ENCODE peak calls at places on chromosomes 3 and 15, in eight cellular contexts. One of them, this sample, is unnamed.
A peak's percentile ranks its signal among the peaks of the same experiment; 100 is the strongest.

GRCh38 chr3:119145500-119146167 is at the start of gene TEX55:
- DNase-seq in GM10248: peak; percentile 63
- DNase-seq in stimulated activated CD4-positive, alpha-beta T cell treated with anti-CD3 and anti-CD28 coated beads, TNF-alpha, amount 100 ng/mL, for 4 hours: no peak
- DNase-seq in cortex of kidney: no peak
- DNase-seq in glutamatergic neuron: no peak
- DNase-seq in central memory CD4-positive, alpha-beta T cell: no peak
- DNase-seq in HuH-7.5: peak; percentile 49
- DNase-seq in endodermal cell: peak; percentile 80
- DNase-seq in this sample: no peak

GRCh38 chr3:188671941-188672340 is 499.8 kb upstream of the TPRG1 start:
- DNase-seq in GM10248: no peak
- DNase-seq in stimulated activated CD4-positive, alpha-beta T cell treated with anti-CD3 and anti-CD28 coated beads, TNF-alpha, amount 100 ng/mL, for 4 hours: no peak
- DNase-seq in cortex of kidney: no peak
- DNase-seq in glutamatergic neuron: no peak
- DNase-seq in central memory CD4-positive, alpha-beta T cell: no peak
- DNase-seq in HuH-7.5: no peak
- DNase-seq in endodermal cell: no peak
- DNase-seq in this sample: no peak

GRCh38 chr15:67786646-67787045 is 38.7 kb upstream of the SKOR1 start:
- DNase-seq in GM10248: no peak
- DNase-seq in stimulated activated CD4-positive, alpha-beta T cell treated with anti-CD3 and anti-CD28 coated beads, TNF-alpha, amount 100 ng/mL, for 4 hours: no peak
- DNase-seq in cortex of kidney: no peak
- DNase-seq in glutamatergic neuron: no peak
- DNase-seq in central memory CD4-positive, alpha-beta T cell: no peak
- DNase-seq in HuH-7.5: no peak
- DNase-seq in endodermal cell: no peak
- DNase-seq in this sample: no peak

GRCh38 chr3:158152186-158152585 is 42.3 kb downstream of the RSRC1 start:
- DNase-seq in GM10248: no peak
- DNase-seq in stimulated activated CD4-positive, alpha-beta T cell treated with anti-CD3 and anti-CD28 coated beads, TNF-alpha, amount 100 ng/mL, for 4 hours: no peak
- DNase-seq in cortex of kidney: no peak
- DNase-seq in glutamatergic neuron: no peak
- DNase-seq in central memory CD4-positive, alpha-beta T cell: no peak
- DNase-seq in HuH-7.5: no peak
- DNase-seq in endodermal cell: no peak
- DNase-seq in this sample: no peak

GRCh38 chr3:12473503-12473902 is 10.8 kb upstream of the TSEN2 start:
- DNase-seq in GM10248: no peak
- DNase-seq in stimulated activated CD4-positive, alpha-beta T cell treated with anti-CD3 and anti-CD28 coated beads, TNF-alpha, amount 100 ng/mL, for 4 hours: no peak
- DNase-seq in cortex of kidney: no peak
- DNase-seq in glutamatergic neuron: no peak
- DNase-seq in central memory CD4-positive, alpha-beta T cell: no peak
- DNase-seq in HuH-7.5: no peak
- DNase-seq in endodermal cell: no peak
- DNase-seq in this sample: no peak

GRCh38 chr3:50632450-50632849 is 15.5 kb downstream of the MAPKAPK3 start:
- DNase-seq in GM10248: peak; percentile 31
- DNase-seq in stimulated activated CD4-positive, alpha-beta T cell treated with anti-CD3 and anti-CD28 coated beads, TNF-alpha, amount 100 ng/mL, for 4 hours: no peak
- DNase-seq in cortex of kidney: no peak
- DNase-seq in glutamatergic neuron: no peak
- DNase-seq in central memory CD4-positive, alpha-beta T cell: no peak
- DNase-seq in HuH-7.5: no peak
- DNase-seq in endodermal cell: no peak
- DNase-seq in this sample: no peak

GRCh38 chr3:179852117-179852886 is 184.4 kb downstream of the PEX5L start:
- DNase-seq in GM10248: peak; percentile 37
- DNase-seq in stimulated activated CD4-positive, alpha-beta T cell treated with anti-CD3 and anti-CD28 coated beads, TNF-alpha, amount 100 ng/mL, for 4 hours: no peak
- DNase-seq in cortex of kidney: no peak
- DNase-seq in glutamatergic neuron: no peak
- DNase-seq in central memory CD4-positive, alpha-beta T cell: no peak
- DNase-seq in HuH-7.5: no peak
- DNase-seq in endodermal cell: peak; percentile 70
- DNase-seq in this sample: no peak

GRCh38 chr3:73352841-73353493 is 271.8 kb downstream of the PDZRN3 start:
- DNase-seq in GM10248: no peak
- DNase-seq in stimulated activated CD4-positive, alpha-beta T cell treated with anti-CD3 and anti-CD28 coated beads, TNF-alpha, amount 100 ng/mL, for 4 hours: no peak
- DNase-seq in cortex of kidney: no peak
- DNase-seq in glutamatergic neuron: no peak
- DNase-seq in central memory CD4-positive, alpha-beta T cell: no peak
- DNase-seq in HuH-7.5: no peak
- DNase-seq in endodermal cell: no peak
- DNase-seq in this sample: no peak

GRCh38 chr3:12541625-12542024 is 3.7 kb downstream of the MKRN2OS start:
- DNase-seq in GM10248: no peak
- DNase-seq in stimulated activated CD4-positive, alpha-beta T cell treated with anti-CD3 and anti-CD28 coated beads, TNF-alpha, amount 100 ng/mL, for 4 hours: no peak
- DNase-seq in cortex of kidney: no peak
- DNase-seq in glutamatergic neuron: peak; percentile 36
- DNase-seq in central memory CD4-positive, alpha-beta T cell: no peak
- DNase-seq in HuH-7.5: no peak
- DNase-seq in endodermal cell: peak; percentile 84
- DNase-seq in this sample: no peak

GRCh38 chr3:150495149-150495548 is 51.1 kb downstream of the SERP1 start:
- DNase-seq in GM10248: no peak
- DNase-seq in stimulated activated CD4-positive, alpha-beta T cell treated with anti-CD3 and anti-CD28 coated beads, TNF-alpha, amount 100 ng/mL, for 4 hours: no peak
- DNase-seq in cortex of kidney: no peak
- DNase-seq in glutamatergic neuron: no peak
- DNase-seq in central memory CD4-positive, alpha-beta T cell: no peak
- DNase-seq in HuH-7.5: no peak
- DNase-seq in endodermal cell: no peak
- DNase-seq in this sample: no peak

GRCh38 chr15:65451989-65452388 is 29.2 kb upstream of the IGDCC4 start:
- DNase-seq in GM10248: no peak
- DNase-seq in stimulated activated CD4-positive, alpha-beta T cell treated with anti-CD3 and anti-CD28 coated beads, TNF-alpha, amount 100 ng/mL, for 4 hours: no peak
- DNase-seq in cortex of kidney: no peak
- DNase-seq in glutamatergic neuron: no peak
- DNase-seq in central memory CD4-positive, alpha-beta T cell: no peak
- DNase-seq in HuH-7.5: no peak
- DNase-seq in endodermal cell: no peak
- DNase-seq in this sample: no peak

GRCh38 chr15:41806291-41807181 is 21.4 kb upstream of the JMJD7 start:
- DNase-seq in GM10248: no peak
- DNase-seq in stimulated activated CD4-positive, alpha-beta T cell treated with anti-CD3 and anti-CD28 coated beads, TNF-alpha, amount 100 ng/mL, for 4 hours: no peak
- DNase-seq in cortex of kidney: no peak
- DNase-seq in glutamatergic neuron: no peak
- DNase-seq in central memory CD4-positive, alpha-beta T cell: no peak
- DNase-seq in HuH-7.5: no peak
- DNase-seq in endodermal cell: peak; percentile 75
- DNase-seq in this sample: no peak

GRCh38 chr3:147939425-147940196 is 530.4 kb downstream of the ZIC1 start:
- DNase-seq in GM10248: no peak
- DNase-seq in stimulated activated CD4-positive, alpha-beta T cell treated with anti-CD3 and anti-CD28 coated beads, TNF-alpha, amount 100 ng/mL, for 4 hours: no peak
- DNase-seq in cortex of kidney: no peak
- DNase-seq in glutamatergic neuron: peak; percentile 29
- DNase-seq in central memory CD4-positive, alpha-beta T cell: no peak
- DNase-seq in HuH-7.5: no peak
- DNase-seq in endodermal cell: no peak
- DNase-seq in this sample: no peak

GRCh38 chr15:35450492-35450891 is 95.5 kb downstream of the DPH6 start:
- DNase-seq in GM10248: no peak
- DNase-seq in stimulated activated CD4-positive, alpha-beta T cell treated with anti-CD3 and anti-CD28 coated beads, TNF-alpha, amount 100 ng/mL, for 4 hours: no peak
- DNase-seq in cortex of kidney: no peak
- DNase-seq in glutamatergic neuron: no peak
- DNase-seq in central memory CD4-positive, alpha-beta T cell: no peak
- DNase-seq in HuH-7.5: no peak
- DNase-seq in endodermal cell: no peak
- DNase-seq in this sample: no peak

GRCh38 chr15:89346516-89346915 is 11.9 kb upstream of the POLG start:
- DNase-seq in GM10248: no peak
- DNase-seq in stimulated activated CD4-positive, alpha-beta T cell treated with anti-CD3 and anti-CD28 coated beads, TNF-alpha, amount 100 ng/mL, for 4 hours: no peak
- DNase-seq in cortex of kidney: no peak
- DNase-seq in glutamatergic neuron: no peak
- DNase-seq in central memory CD4-positive, alpha-beta T cell: no peak
- DNase-seq in HuH-7.5: no peak
- DNase-seq in endodermal cell: peak; percentile 86
- DNase-seq in this sample: no peak

GRCh38 chr3:188310270-188310710 is 156.3 kb downstream of the LPP start:
- DNase-seq in GM10248: no peak
- DNase-seq in stimulated activated CD4-positive, alpha-beta T cell treated with anti-CD3 and anti-CD28 coated beads, TNF-alpha, amount 100 ng/mL, for 4 hours: no peak
- DNase-seq in cortex of kidney: no peak
- DNase-seq in glutamatergic neuron: no peak
- DNase-seq in central memory CD4-positive, alpha-beta T cell: no peak
- DNase-seq in HuH-7.5: no peak
- DNase-seq in endodermal cell: no peak
- DNase-seq in this sample: no peak

GRCh38 chr15:81469154-81469553 is 95.1 kb upstream of the TMC3 start:
- DNase-seq in GM10248: no peak
- DNase-seq in stimulated activated CD4-positive, alpha-beta T cell treated with anti-CD3 and anti-CD28 coated beads, TNF-alpha, amount 100 ng/mL, for 4 hours: no peak
- DNase-seq in cortex of kidney: no peak
- DNase-seq in glutamatergic neuron: no peak
- DNase-seq in central memory CD4-positive, alpha-beta T cell: no peak
- DNase-seq in HuH-7.5: no peak
- DNase-seq in endodermal cell: no peak
- DNase-seq in this sample: no peak

GRCh38 chr15:100311099-100311751 is 30.6 kb downstream of the ADAMTS17 start:
- DNase-seq in GM10248: no peak
- DNase-seq in stimulated activated CD4-positive, alpha-beta T cell treated with anti-CD3 and anti-CD28 coated beads, TNF-alpha, amount 100 ng/mL, for 4 hours: no peak
- DNase-seq in cortex of kidney: no peak
- DNase-seq in glutamatergic neuron: no peak
- DNase-seq in central memory CD4-positive, alpha-beta T cell: no peak
- DNase-seq in HuH-7.5: no peak
- DNase-seq in endodermal cell: no peak
- DNase-seq in this sample: no peak

GRCh38 chr3:48285675-48286074 is 44.8 kb downstream of the ZNF589 start:
- DNase-seq in GM10248: no peak
- DNase-seq in stimulated activated CD4-positive, alpha-beta T cell treated with anti-CD3 and anti-CD28 coated beads, TNF-alpha, amount 100 ng/mL, for 4 hours: no peak
- DNase-seq in cortex of kidney: no peak
- DNase-seq in glutamatergic neuron: no peak
- DNase-seq in central memory CD4-positive, alpha-beta T cell: no peak
- DNase-seq in HuH-7.5: no peak
- DNase-seq in endodermal cell: no peak
- DNase-seq in this sample: no peak

GRCh38 chr15:100890850-100891249 is 11.2 kb downstream of the ALDH1A3 start:
- DNase-seq in GM10248: no peak
- DNase-seq in stimulated activated CD4-positive, alpha-beta T cell treated with anti-CD3 and anti-CD28 coated beads, TNF-alpha, amount 100 ng/mL, for 4 hours: no peak
- DNase-seq in cortex of kidney: no peak
- DNase-seq in glutamatergic neuron: no peak
- DNase-seq in central memory CD4-positive, alpha-beta T cell: no peak
- DNase-seq in HuH-7.5: no peak
- DNase-seq in endodermal cell: peak; percentile 16
- DNase-seq in this sample: no peak

GRCh38 chr15:64274541-64274940 is 81.4 kb downstream of the CSNK1G1 start:
- DNase-seq in GM10248: peak; percentile 26
- DNase-seq in stimulated activated CD4-positive, alpha-beta T cell treated with anti-CD3 and anti-CD28 coated beads, TNF-alpha, amount 100 ng/mL, for 4 hours: no peak
- DNase-seq in cortex of kidney: no peak
- DNase-seq in glutamatergic neuron: no peak
- DNase-seq in central memory CD4-positive, alpha-beta T cell: no peak
- DNase-seq in HuH-7.5: no peak
- DNase-seq in endodermal cell: no peak
- DNase-seq in this sample: no peak

GRCh38 chr3:196563721-196564225 is 4.6 kb downstream of the WDR53 start:
- DNase-seq in GM10248: no peak
- DNase-seq in stimulated activated CD4-positive, alpha-beta T cell treated with anti-CD3 and anti-CD28 coated beads, TNF-alpha, amount 100 ng/mL, for 4 hours: no peak
- DNase-seq in cortex of kidney: no peak
- DNase-seq in glutamatergic neuron: no peak
- DNase-seq in central memory CD4-positive, alpha-beta T cell: peak; percentile 60
- DNase-seq in HuH-7.5: no peak
- DNase-seq in endodermal cell: no peak
- DNase-seq in this sample: no peak

GRCh38 chr3:161372321-161373260 is 1.3 kb upstream of the SPTSSB start:
- DNase-seq in GM10248: peak; percentile 31
- DNase-seq in stimulated activated CD4-positive, alpha-beta T cell treated with anti-CD3 and anti-CD28 coated beads, TNF-alpha, amount 100 ng/mL, for 4 hours: no peak
- DNase-seq in cortex of kidney: no peak
- DNase-seq in glutamatergic neuron: peak; percentile 60
- DNase-seq in central memory CD4-positive, alpha-beta T cell: peak; percentile 15
- DNase-seq in HuH-7.5: peak; percentile 35
- DNase-seq in endodermal cell: peak; percentile 81
- DNase-seq in this sample: no peak

GRCh38 chr15:33094336-33094735 is 100.2 kb downstream of the FMN1 start:
- DNase-seq in GM10248: no peak
- DNase-seq in stimulated activated CD4-positive, alpha-beta T cell treated with anti-CD3 and anti-CD28 coated beads, TNF-alpha, amount 100 ng/mL, for 4 hours: no peak
- DNase-seq in cortex of kidney: no peak
- DNase-seq in glutamatergic neuron: no peak
- DNase-seq in central memory CD4-positive, alpha-beta T cell: no peak
- DNase-seq in HuH-7.5: no peak
- DNase-seq in endodermal cell: no peak
- DNase-seq in this sample: no peak

GRCh38 chr3:44284949-44285348 is 43.3 kb downstream of the TOPAZ1 start:
- DNase-seq in GM10248: no peak
- DNase-seq in stimulated activated CD4-positive, alpha-beta T cell treated with anti-CD3 and anti-CD28 coated beads, TNF-alpha, amount 100 ng/mL, for 4 hours: no peak
- DNase-seq in cortex of kidney: no peak
- DNase-seq in glutamatergic neuron: no peak
- DNase-seq in central memory CD4-positive, alpha-beta T cell: no peak
- DNase-seq in HuH-7.5: no peak
- DNase-seq in endodermal cell: no peak
- DNase-seq in this sample: no peak

GRCh38 chr15:57559875-57560274 is 31.8 kb upstream of the MYZAP start:
- DNase-seq in GM10248: peak; percentile 61
- DNase-seq in stimulated activated CD4-positive, alpha-beta T cell treated with anti-CD3 and anti-CD28 coated beads, TNF-alpha, amount 100 ng/mL, for 4 hours: peak; percentile 46
- DNase-seq in cortex of kidney: no peak
- DNase-seq in glutamatergic neuron: peak; percentile 83
- DNase-seq in central memory CD4-positive, alpha-beta T cell: peak; percentile 38
- DNase-seq in HuH-7.5: peak; percentile 49
- DNase-seq in endodermal cell: peak; percentile 94
- DNase-seq in this sample: peak; percentile 75

GRCh38 chr3:140508545-140508944 is 169.3 kb upstream of the TRIM42 start:
- DNase-seq in GM10248: no peak
- DNase-seq in stimulated activated CD4-positive, alpha-beta T cell treated with anti-CD3 and anti-CD28 coated beads, TNF-alpha, amount 100 ng/mL, for 4 hours: no peak
- DNase-seq in cortex of kidney: no peak
- DNase-seq in glutamatergic neuron: no peak
- DNase-seq in central memory CD4-positive, alpha-beta T cell: no peak
- DNase-seq in HuH-7.5: no peak
- DNase-seq in endodermal cell: no peak
- DNase-seq in this sample: no peak

GRCh38 chr3:133572158-133573053 is 1.1 kb upstream of the CDV3 start:
- DNase-seq in GM10248: peak; percentile 54
- DNase-seq in stimulated activated CD4-positive, alpha-beta T cell treated with anti-CD3 and anti-CD28 coated beads, TNF-alpha, amount 100 ng/mL, for 4 hours: no peak
- DNase-seq in cortex of kidney: no peak
- DNase-seq in glutamatergic neuron: no peak
- DNase-seq in central memory CD4-positive, alpha-beta T cell: peak; percentile 25
- DNase-seq in HuH-7.5: no peak
- DNase-seq in endodermal cell: no peak
- DNase-seq in this sample: peak; percentile 43

GRCh38 chr3:5330152-5330810 is 142.8 kb downstream of the EDEM1 start:
- DNase-seq in GM10248: no peak
- DNase-seq in stimulated activated CD4-positive, alpha-beta T cell treated with anti-CD3 and anti-CD28 coated beads, TNF-alpha, amount 100 ng/mL, for 4 hours: no peak
- DNase-seq in cortex of kidney: no peak
- DNase-seq in glutamatergic neuron: no peak
- DNase-seq in central memory CD4-positive, alpha-beta T cell: no peak
- DNase-seq in HuH-7.5: no peak
- DNase-seq in endodermal cell: no peak
- DNase-seq in this sample: no peak